ENCODE peak calls at places on chromosomes 7 and 10, in five cellular contexts. One of them, this sample, is unnamed.
A peak's percentile ranks its signal among the peaks of the same experiment; 100 is the strongest.

GRCh38 chr7:121872831-121873764 is at the start of gene PTPRZ1:
- DNase-seq in NB4: no peak
- DNase-seq in GM23338: peak; percentile 89
- DNase-seq in left lung: peak; percentile 78
- DNase-seq in left ventricle myocardium inferior: no peak
- DNase-seq in this sample: no peak

GRCh38 chr7:111855161-111855841 is 293.0 kb upstream of the IMMP2L start:
- DNase-seq in GM23338: peak; percentile 77
- DNase-seq in left lung: no peak
- DNase-seq in left ventricle myocardium inferior: no peak
- DNase-seq in NB4: peak; percentile 70
- DNase-seq in this sample: no peak

GRCh38 chr10:78267598-78267997 is 233.9 kb downstream of the RPS24 start:
- DNase-seq in GM23338: no peak
- DNase-seq in NB4: no peak
- DNase-seq in left ventricle myocardium inferior: no peak
- DNase-seq in left lung: no peak
- DNase-seq in this sample: no peak

GRCh38 chr7:44060091-44060947 is 5.0 kb downstream of the PGAM2 start:
- DNase-seq in GM23338: no peak
- DNase-seq in left ventricle myocardium inferior: peak; percentile 12
- DNase-seq in NB4: no peak
- DNase-seq in left lung: no peak
- DNase-seq in this sample: peak; percentile 40

GRCh38 chr7:115359119-115359518 is 437.2 kb downstream of the MDFIC start:
- DNase-seq in left ventricle myocardium inferior: no peak
- DNase-seq in NB4: no peak
- DNase-seq in GM23338: no peak
- DNase-seq in left lung: no peak
- DNase-seq in this sample: no peak

GRCh38 chr7:73721237-73721848 is 1.9 kb upstream of the STX1A start:
- DNase-seq in left lung: no peak
- DNase-seq in NB4: no peak
- DNase-seq in left ventricle myocardium inferior: peak; percentile 73
- DNase-seq in GM23338: no peak
- DNase-seq in this sample: no peak

GRCh38 chr10:46272863-46273415 is 13.9 kb upstream of the ANTXRL start:
- DNase-seq in left lung: no peak
- DNase-seq in NB4: no peak
- DNase-seq in GM23338: no peak
- DNase-seq in left ventricle myocardium inferior: no peak
- DNase-seq in this sample: no peak

GRCh38 chr7:8441602-8442294 is 8.3 kb downstream of the NXPH1 start:
- DNase-seq in left ventricle myocardium inferior: no peak
- DNase-seq in NB4: no peak
- DNase-seq in GM23338: peak; percentile 79
- DNase-seq in left lung: no peak
- DNase-seq in this sample: no peak

GRCh38 chr7:66297579-66297978 is 92.4 kb downstream of the TPST1 start:
- DNase-seq in left ventricle myocardium inferior: no peak
- DNase-seq in NB4: peak; percentile 34
- DNase-seq in GM23338: no peak
- DNase-seq in left lung: no peak
- DNase-seq in this sample: no peak

GRCh38 chr7:127845497-127846214 is 185.6 kb downstream of the LRRC4 start:
- DNase-seq in left ventricle myocardium inferior: no peak
- DNase-seq in left lung: no peak
- DNase-seq in GM23338: no peak
- DNase-seq in NB4: no peak
- DNase-seq in this sample: no peak

GRCh38 chr7:131038153-131038552 is 289.5 kb upstream of the MKLN1 start:
- DNase-seq in GM23338: no peak
- DNase-seq in left ventricle myocardium inferior: no peak
- DNase-seq in left lung: no peak
- DNase-seq in NB4: no peak
- DNase-seq in this sample: no peak

GRCh38 chr10:94092848-94093247 is 99.1 kb downstream of the PLCE1 start:
- DNase-seq in left ventricle myocardium inferior: no peak
- DNase-seq in left lung: no peak
- DNase-seq in NB4: no peak
- DNase-seq in GM23338: no peak
- DNase-seq in this sample: no peak

GRCh38 chr7:149172534-149172920 is 22.8 kb upstream of the ZNF282 start:
- DNase-seq in NB4: no peak
- DNase-seq in GM23338: no peak
- DNase-seq in left lung: no peak
- DNase-seq in left ventricle myocardium inferior: no peak
- DNase-seq in this sample: no peak

GRCh38 chr10:76324283-76324682 is 892.9 kb downstream of the LRMDA start:
- DNase-seq in GM23338: no peak
- DNase-seq in left ventricle myocardium inferior: peak; percentile 35
- DNase-seq in NB4: no peak
- DNase-seq in left lung: no peak
- DNase-seq in this sample: no peak

GRCh38 chr7:124532166-124532565 is 233.4 kb downstream of the GPR37 start:
- DNase-seq in left ventricle myocardium inferior: no peak
- DNase-seq in NB4: no peak
- DNase-seq in left lung: no peak
- DNase-seq in GM23338: no peak
- DNase-seq in this sample: no peak

GRCh38 chr7:46554688-46555422 is 633.8 kb upstream of the IGFBP3 start:
- DNase-seq in NB4: no peak
- DNase-seq in left lung: no peak
- DNase-seq in GM23338: no peak
- DNase-seq in left ventricle myocardium inferior: no peak
- DNase-seq in this sample: no peak

GRCh38 chr10:73888514-73888913 is 14.2 kb upstream of the CAMK2G start:
- DNase-seq in GM23338: no peak
- DNase-seq in left ventricle myocardium inferior: no peak
- DNase-seq in NB4: no peak
- DNase-seq in left lung: no peak
- DNase-seq in this sample: no peak

GRCh38 chr10:103445767-103446567 is 6.2 kb downstream of the CALHM2 start:
- DNase-seq in NB4: no peak
- DNase-seq in left lung: peak; percentile 51
- DNase-seq in GM23338: no peak
- DNase-seq in left ventricle myocardium inferior: peak; percentile 82
- DNase-seq in this sample: no peak

GRCh38 chr10:51269816-51270215 is 195.5 kb downstream of the PRKG1 start:
- DNase-seq in left ventricle myocardium inferior: no peak
- DNase-seq in GM23338: no peak
- DNase-seq in left lung: no peak
- DNase-seq in NB4: no peak
- DNase-seq in this sample: no peak

GRCh38 chr10:77873558-77874380 is 52.8 kb downstream of the DLG5 start:
- DNase-seq in NB4: peak; percentile 94
- DNase-seq in left lung: no peak
- DNase-seq in GM23338: no peak
- DNase-seq in left ventricle myocardium inferior: no peak
- DNase-seq in this sample: no peak

GRCh38 chr7:118352854-118353453 is 128.4 kb downstream of the ANKRD7 start:
- DNase-seq in GM23338: peak; percentile 32
- DNase-seq in left ventricle myocardium inferior: no peak
- DNase-seq in left lung: no peak
- DNase-seq in NB4: peak; percentile 87
- DNase-seq in this sample: no peak

GRCh38 chr10:120715214-120715613 is 135.9 kb upstream of the WDR11 start:
- DNase-seq in left lung: no peak
- DNase-seq in left ventricle myocardium inferior: no peak
- DNase-seq in NB4: peak; percentile 23
- DNase-seq in GM23338: no peak
- DNase-seq in this sample: no peak

GRCh38 chr7:8822595-8822994 is 389.2 kb downstream of the NXPH1 start:
- DNase-seq in left ventricle myocardium inferior: no peak
- DNase-seq in GM23338: no peak
- DNase-seq in left lung: no peak
- DNase-seq in NB4: no peak
- DNase-seq in this sample: no peak

GRCh38 chr7:65264258-65264657 is 109.4 kb upstream of the ZNF92 start:
- DNase-seq in NB4: no peak
- DNase-seq in GM23338: no peak
- DNase-seq in left ventricle myocardium inferior: no peak
- DNase-seq in left lung: no peak
- DNase-seq in this sample: no peak

GRCh38 chr7:37394158-37394557 is 54.5 kb downstream of the ELMO1 start:
- DNase-seq in left ventricle myocardium inferior: no peak
- DNase-seq in GM23338: no peak
- DNase-seq in left lung: no peak
- DNase-seq in NB4: no peak
- DNase-seq in this sample: no peak

GRCh38 chr10:11434323-11434722 is 177.1 kb downstream of the USP6NL start:
- DNase-seq in left lung: no peak
- DNase-seq in NB4: peak; percentile 23
- DNase-seq in left ventricle myocardium inferior: no peak
- DNase-seq in GM23338: peak; percentile 74
- DNase-seq in this sample: no peak

GRCh38 chr7:22832422-22832821 is 9.8 kb upstream of the TOMM7 start:
- DNase-seq in GM23338: no peak
- DNase-seq in left lung: no peak
- DNase-seq in left ventricle myocardium inferior: no peak
- DNase-seq in NB4: no peak
- DNase-seq in this sample: no peak

GRCh38 chr10:77230194-77230593 is 407.4 kb downstream of the KCNMA1 start:
- DNase-seq in NB4: peak; percentile 19
- DNase-seq in left lung: no peak
- DNase-seq in GM23338: no peak
- DNase-seq in left ventricle myocardium inferior: no peak
- DNase-seq in this sample: no peak

GRCh38 chr7:128963327-128963757 is 25.6 kb downstream of the IRF5 start:
- DNase-seq in GM23338: no peak
- DNase-seq in left lung: no peak
- DNase-seq in left ventricle myocardium inferior: no peak
- DNase-seq in NB4: no peak
- DNase-seq in this sample: no peak

GRCh38 chr10:6516277-6516676 is 63.8 kb downstream of the PRKCQ start:
- DNase-seq in GM23338: peak; percentile 71
- DNase-seq in left lung: no peak
- DNase-seq in left ventricle myocardium inferior: no peak
- DNase-seq in NB4: no peak
- DNase-seq in this sample: no peak
- TF ChIP-seq CTCF in GM23338: peak; percentile 72
- TF ChIP-seq CTCF in left lung: no peak
- TF ChIP-seq CTCF in left ventricle myocardium inferior: no peak
- TF ChIP-seq CTCF in NB4: no peak
- TF ChIP-seq CTCF in this sample: no peak

DNA sequence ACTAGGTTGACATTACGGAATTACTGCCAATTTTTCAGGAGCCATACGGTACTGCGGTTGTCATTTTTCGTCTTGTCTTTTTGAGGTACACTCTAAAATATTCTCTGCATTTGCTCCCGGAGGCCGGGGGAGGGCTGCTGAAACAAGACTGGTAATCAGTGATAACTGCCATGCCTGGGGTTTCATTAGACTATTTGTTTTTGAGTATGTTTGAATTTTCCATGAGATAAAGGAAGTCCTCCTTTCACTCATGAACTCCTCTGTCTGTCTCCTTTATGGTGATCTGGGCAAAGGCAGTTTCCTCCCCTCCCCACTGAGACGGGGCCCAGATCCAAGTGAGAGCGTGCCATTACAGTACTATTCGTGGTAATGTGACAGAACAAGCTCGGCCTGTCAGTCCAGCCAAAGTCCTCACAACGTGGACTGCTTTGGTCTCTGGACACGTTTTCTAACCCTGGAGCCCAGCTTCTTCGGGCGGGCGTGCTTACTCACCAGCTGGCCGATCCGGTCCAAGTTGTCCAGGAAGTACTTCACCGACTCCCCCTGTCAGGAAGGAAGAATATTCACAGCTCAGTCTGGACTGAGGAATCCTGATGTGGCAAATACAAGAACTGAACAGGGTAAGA is 45.1 kb downstream of the AMZ1 start:
- DNase-seq in left ventricle myocardium inferior: peak; percentile 75
- DNase-seq in NB4: peak; percentile 68
- DNase-seq in left lung: peak; percentile 71
- DNase-seq in GM23338: no peak
- DNase-seq in this sample: no peak
- TF ChIP-seq CTCF in left ventricle myocardium inferior: no peak
- TF ChIP-seq CTCF in NB4: no peak
- TF ChIP-seq CTCF in left lung: no peak
- TF ChIP-seq CTCF in GM23338: no peak
- TF ChIP-seq CTCF in this sample: no peak

DNA sequence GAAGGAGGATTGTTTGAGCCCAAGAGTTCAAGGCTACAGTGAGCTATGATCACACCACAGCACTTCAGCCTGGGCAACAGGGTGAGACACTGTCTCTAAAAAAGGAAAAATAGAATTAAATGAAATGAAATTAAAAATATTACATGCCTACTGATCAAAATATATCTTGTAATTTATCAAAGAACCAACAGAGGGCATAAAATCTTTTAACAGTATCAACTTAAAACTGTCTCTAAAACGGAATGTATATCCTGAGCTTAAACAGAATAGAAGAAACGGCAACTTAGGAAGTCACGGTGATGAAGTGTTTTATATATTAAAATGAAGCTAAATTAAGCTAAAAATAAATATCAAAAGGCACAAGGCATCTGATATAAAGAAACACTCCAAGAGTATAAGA is 78.8 kb downstream of the MTPAP start:
- DNase-seq in GM23338: no peak
- DNase-seq in left ventricle myocardium inferior: no peak
- DNase-seq in left lung: no peak
- DNase-seq in NB4: no peak
- DNase-seq in this sample: no peak
- TF ChIP-seq CTCF in GM23338: no peak
- TF ChIP-seq CTCF in left ventricle myocardium inferior: peak; percentile 17
- TF ChIP-seq CTCF in left lung: no peak
- TF ChIP-seq CTCF in NB4: no peak
- TF ChIP-seq CTCF in this sample: peak; percentile 28

DNA sequence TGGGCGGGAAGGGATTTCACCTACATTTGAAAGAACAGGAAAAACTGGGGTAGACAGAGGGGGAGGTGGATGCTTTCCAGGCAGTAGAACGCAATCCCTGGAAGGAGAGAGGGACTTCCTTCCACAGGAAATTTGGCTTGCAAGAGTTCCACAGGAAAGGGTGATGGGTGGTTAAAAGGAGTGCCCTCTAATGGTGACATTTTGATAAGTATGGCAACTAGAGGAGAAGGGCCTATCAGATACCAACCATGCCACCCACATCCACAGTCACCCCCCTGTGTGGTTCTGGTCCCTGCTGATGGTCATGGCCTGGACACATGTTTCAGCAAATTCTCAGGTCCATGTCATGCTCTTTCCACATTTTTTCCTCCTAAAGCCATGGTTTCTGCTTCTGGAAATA is 27.1 kb upstream of the COL13A1 start:
- DNase-seq in GM23338: no peak
- DNase-seq in left ventricle myocardium inferior: no peak
- DNase-seq in left lung: no peak
- DNase-seq in NB4: no peak
- DNase-seq in this sample: no peak
- TF ChIP-seq CTCF in GM23338: peak; percentile 23
- TF ChIP-seq CTCF in left ventricle myocardium inferior: no peak
- TF ChIP-seq CTCF in left lung: no peak
- TF ChIP-seq CTCF in NB4: peak; percentile 13
- TF ChIP-seq CTCF in this sample: no peak

This sample was measured in CD14-positive monocyte.